ENCODE peak calls at places on chromosomes 2 and 18, in six cellular contexts. W, A, E, O, B and V are unnamed samples.

GRCh38 chr2:111168528-111168929 is 47.8 kb downstream of the BCL2L11 start:
- DNase-seq in B (peak), A (peak), E (peak), O (no peak), W (no peak), V (no peak)

GRCh38 chr2:210768329-210768910 is 212.0 kb downstream of the CPS1 start:
- DNase-seq in E (no peak), B (no peak), A (no peak), W (peak), O (no peak), V (no peak)

GRCh38 chr2:223626713-223627112 is 24.6 kb upstream of the SCG2 start:
- DNase-seq in A (no peak), O (no peak), W (no peak), E (peak), B (peak), V (no peak)

GRCh38 chr2:30979822-30980245 is 158.4 kb downstream of the GALNT14 start:
- DNase-seq in B (peak), E (no peak), A (no peak), O (no peak), W (peak), V (no peak)

GRCh38 chr2:138090330-138090729 is 126.1 kb downstream of the HNMT start:
- DNase-seq in W (no peak), E (peak), O (no peak), A (peak), B (no peak), V (no peak)

GRCh38 chr2:184654945-184655344 is 56.6 kb downstream of the ZNF804A start:
- DNase-seq in E (peak), W (no peak), A (no peak), B (peak), O (no peak), V (no peak)

GRCh38 chr18:10368456-10369453 is 85.7 kb upstream of the APCDD1 start:
- DNase-seq in B (no peak), W (peak), A (no peak), O (no peak), E (no peak), V (no peak)

GRCh38 chr18:37516361-37516853 is 49.2 kb downstream of the CELF4 start:
- DNase-seq in E (no peak), B (no peak), A (no peak), W (no peak), O (no peak), V (no peak)

GRCh38 chr2:20539133-20539719 is 92.4 kb downstream of the RHOB start:
- DNase-seq in O (no peak), W (no peak), B (peak), E (peak), A (no peak), V (no peak)

GRCh38 chr2:132608222-132608795 is 61.7 kb downstream of the LYPD1 start:
- DNase-seq in E (no peak), O (no peak), W (no peak), B (no peak), A (no peak), V (no peak)

GRCh38 chr2:30422437-30422805 is 24.6 kb upstream of the LCLAT1 start:
- DNase-seq in E (peak), B (peak), A (no peak), O (no peak), W (no peak), V (no peak)

GRCh38 chr2:70498054-70498453 is 55.6 kb downstream of the TGFA start:
- DNase-seq in W (peak), A (no peak), B (no peak), O (no peak), E (no peak), V (no peak)

GRCh38 chr2:189124175-189124574 is 55.4 kb downstream of the COL5A2 start:
- DNase-seq in B (peak), W (no peak), O (no peak), E (peak), A (no peak), V (no peak)

DNA sequence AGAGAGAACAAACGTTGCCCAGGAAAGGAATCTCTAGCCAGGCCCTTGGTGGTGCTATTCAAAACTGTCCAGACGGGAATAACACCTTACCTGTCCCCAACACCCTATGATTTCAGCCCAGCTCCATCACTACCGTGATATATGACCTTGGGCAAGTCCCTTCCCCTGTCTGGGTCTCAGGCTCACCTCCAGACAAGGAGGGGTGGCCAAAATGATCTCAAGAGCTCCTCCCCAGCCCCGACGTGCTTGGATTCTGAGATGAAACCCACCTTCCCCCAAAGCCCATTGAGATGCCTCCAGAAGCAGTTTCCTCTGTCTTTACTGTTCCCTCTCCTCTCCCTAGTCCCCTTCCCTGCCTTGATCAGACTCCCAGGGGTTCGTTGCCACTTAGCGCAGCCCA is 1.5 kb downstream of the KCNK3 start:
- DNase-seq in A (no peak), O (no peak), E (no peak), B (no peak), W (no peak), V (no peak)
- H3K4me3 ChIP-seq in A (no peak), O (no peak), E (peak), B (no peak), W (no peak), V (peak)

GRCh38 chr18:55246278-55246677 is 287.0 kb upstream of the CCDC68 start:
- DNase-seq in O (no peak), A (no peak), E (no peak), W (no peak), B (no peak), V (no peak)

GRCh38 chr18:55244520-55244919 is 285.3 kb upstream of the CCDC68 start:
- DNase-seq in B (no peak), W (no peak), E (no peak), A (no peak), O (no peak), V (no peak)

GRCh38 chr18:55247032-55247431 is 287.8 kb upstream of the CCDC68 start:
- DNase-seq in O (no peak), W (no peak), B (peak), A (no peak), E (no peak), V (no peak)

GRCh38 chr18:55243852-55244251 is 284.6 kb upstream of the CCDC68 start:
- DNase-seq in E (no peak), B (peak), W (no peak), O (no peak), A (no peak), V (no peak)

DNA sequence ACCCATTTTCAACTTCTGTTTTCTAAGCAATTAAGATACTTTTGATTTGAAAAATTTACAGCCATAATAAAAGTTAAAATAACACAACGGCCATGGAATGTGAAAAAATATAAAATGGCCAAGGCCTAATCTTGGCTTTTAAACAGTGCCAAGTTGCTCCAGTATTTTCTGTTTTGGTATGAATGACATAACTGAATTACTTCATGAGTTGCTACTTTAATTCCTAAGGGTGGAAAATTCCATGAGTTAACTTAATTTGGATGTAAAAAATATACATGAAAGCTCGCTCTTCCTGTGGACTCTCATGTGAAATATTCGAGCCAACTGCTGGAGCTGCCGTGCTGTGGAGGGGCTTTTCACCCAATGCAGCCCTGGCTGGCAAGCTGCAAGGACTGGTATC is 285.9 kb upstream of the CCDC68 start:
- DNase-seq in O (no peak), B (peak), A (no peak), E (no peak), W (no peak), V (no peak)
- H3K4me3 ChIP-seq in O (no peak), B (no peak), A (no peak), E (peak), W (no peak), V (no peak)

DNA sequence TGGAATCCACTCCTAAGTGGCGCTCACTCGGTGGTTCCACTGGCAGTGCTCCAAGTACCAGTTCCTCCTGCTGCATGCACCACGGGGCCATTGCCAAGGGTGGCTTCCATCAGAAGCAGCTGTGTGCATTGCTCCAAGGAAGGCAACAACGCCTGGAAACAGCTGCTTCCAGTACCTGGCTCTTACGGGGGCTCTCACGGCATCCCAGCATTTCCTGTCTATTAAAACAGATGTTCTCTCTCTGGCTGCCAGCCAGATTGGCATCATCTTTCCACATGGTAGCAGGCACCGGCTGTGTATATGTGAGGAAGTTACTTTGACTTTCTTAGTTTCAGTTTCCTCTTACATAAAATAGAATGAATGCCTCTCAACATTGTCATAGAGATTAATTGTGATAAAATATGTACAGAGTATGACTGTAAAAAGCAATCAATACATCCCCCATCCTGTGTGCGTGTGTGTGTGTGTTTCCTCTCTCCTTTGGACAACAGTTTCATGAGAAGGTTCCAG is 84.9 kb downstream of the CMPK2 start:
- DNase-seq in O (no peak), A (peak), B (peak), W (no peak), E (peak), V (peak)
- H3K4me3 ChIP-seq in O (no peak), A (no peak), B (no peak), W (no peak), E (peak), V (peak)

GRCh38 chr2:120251863-120252206 is 817 bp upstream of the RALB start:
- DNase-seq in E (no peak), W (no peak), O (no peak), B (no peak), A (peak), V (no peak)

GRCh38 chr2:120253021-120253882 is 600 bp downstream of the RALB start:
- DNase-seq in W (peak), O (peak), A (peak), E (peak), B (peak), V (peak)

GRCh38 chr2:120254178-120254577 is 1.5 kb downstream of the RALB start:
- DNase-seq in B (no peak), O (no peak), W (peak), A (no peak), E (peak), V (no peak)

GRCh38 chr2:120251077-120251476 is 1.6 kb upstream of the RALB start:
- DNase-seq in B (no peak), A (no peak), W (no peak), O (no peak), E (no peak), V (no peak)

GRCh38 chr2:120252207-120253020 is at the start of gene RALB:
- DNase-seq in O (peak), W (peak), B (peak), A (peak), E (peak), V (peak)
- H3K4me3 ChIP-seq in O (peak), W (peak), B (peak), A (peak), E (peak), V (peak)

GRCh38 chr2:72924353-72925240 is 7.3 kb downstream of the EMX1 start:
- DNase-seq in A (no peak), B (no peak), W (peak), O (no peak), E (no peak), V (peak)
- H3K4me3 ChIP-seq in A (no peak), B (no peak), W (peak), O (peak), E (no peak), V (no peak)